ENCODE peak calls at places on chromosomes 16 and 17, in eight cellular contexts. One of them, this sample, is unnamed.

GRCh38 chr17:56978441-56979090 is 635 bp downstream of the SCPEP1 start:
- DNase-seq in ovary: no peak
- DNase-seq in SK-N-SH: peak
- DNase-seq in osteocyte: peak
- DNase-seq in body of pancreas: no peak
- DNase-seq in osteoblast: no peak
- DNase-seq in A549: no peak
- DNase-seq in mammary epithelial cell: peak
- DNase-seq in this sample: no peak

GRCh38 chr16:11168386-11169065 is 87.5 kb downstream of the SOCS1 start:
- DNase-seq in ovary: no peak
- DNase-seq in SK-N-SH: no peak
- DNase-seq in osteocyte: no peak
- DNase-seq in body of pancreas: no peak
- DNase-seq in osteoblast: peak
- DNase-seq in A549: no peak
- DNase-seq in mammary epithelial cell: no peak
- DNase-seq in this sample: no peak

GRCh38 chr17:39402890-39403605 is 1.6 kb upstream of the FBXL20 start:
- DNase-seq in ovary: no peak
- DNase-seq in SK-N-SH: no peak
- DNase-seq in osteocyte: no peak
- DNase-seq in body of pancreas: no peak
- DNase-seq in osteoblast: no peak
- DNase-seq in A549: no peak
- DNase-seq in mammary epithelial cell: no peak
- DNase-seq in this sample: no peak

GRCh38 chr17:34979650-34980352 is 511 bp upstream of the LIG3 start:
- DNase-seq in ovary: no peak
- DNase-seq in SK-N-SH: no peak
- DNase-seq in osteocyte: peak
- DNase-seq in body of pancreas: no peak
- DNase-seq in osteoblast: peak
- DNase-seq in A549: no peak
- DNase-seq in mammary epithelial cell: no peak
- DNase-seq in this sample: no peak

GRCh38 chr16:65547799-65548446 is 426.1 kb upstream of the CDH11 start:
- DNase-seq in ovary: no peak
- DNase-seq in SK-N-SH: peak
- DNase-seq in osteocyte: no peak
- DNase-seq in body of pancreas: no peak
- DNase-seq in osteoblast: peak
- DNase-seq in A549: no peak
- DNase-seq in mammary epithelial cell: peak
- DNase-seq in this sample: no peak

GRCh38 chr17:11901901-11902300 is 95.4 kb downstream of the ZNF18 start:
- DNase-seq in ovary: no peak
- DNase-seq in SK-N-SH: no peak
- DNase-seq in osteocyte: no peak
- DNase-seq in body of pancreas: no peak
- DNase-seq in osteoblast: no peak
- DNase-seq in A549: no peak
- DNase-seq in mammary epithelial cell: no peak
- DNase-seq in this sample: no peak

GRCh38 chr16:65473699-65474098 is 351.8 kb upstream of the CDH11 start:
- DNase-seq in ovary: no peak
- DNase-seq in SK-N-SH: no peak
- DNase-seq in osteocyte: no peak
- DNase-seq in body of pancreas: no peak
- DNase-seq in osteoblast: no peak
- DNase-seq in A549: no peak
- DNase-seq in mammary epithelial cell: no peak
- DNase-seq in this sample: no peak

GRCh38 chr16:89317729-89318429 is 100.4 kb downstream of the ZNF778 start:
- DNase-seq in ovary: no peak
- DNase-seq in SK-N-SH: no peak
- DNase-seq in osteocyte: no peak
- DNase-seq in body of pancreas: no peak
- DNase-seq in osteoblast: no peak
- DNase-seq in A549: no peak
- DNase-seq in mammary epithelial cell: no peak
- DNase-seq in this sample: no peak

GRCh38 chr17:11330871-11331270 is 89.9 kb downstream of the SHISA6 start:
- DNase-seq in ovary: no peak
- DNase-seq in SK-N-SH: no peak
- DNase-seq in osteocyte: peak
- DNase-seq in body of pancreas: no peak
- DNase-seq in osteoblast: no peak
- DNase-seq in A549: no peak
- DNase-seq in mammary epithelial cell: no peak
- DNase-seq in this sample: no peak

GRCh38 chr17:47705536-47706481 is 11.8 kb downstream of the TBKBP1 start:
- DNase-seq in ovary: no peak
- DNase-seq in SK-N-SH: no peak
- DNase-seq in osteocyte: no peak
- DNase-seq in body of pancreas: no peak
- DNase-seq in osteoblast: peak
- DNase-seq in A549: no peak
- DNase-seq in mammary epithelial cell: no peak
- DNase-seq in this sample: no peak

GRCh38 chr17:75850928-75851692 is 4.0 kb downstream of the WBP2 start:
- DNase-seq in ovary: no peak
- DNase-seq in SK-N-SH: no peak
- DNase-seq in osteocyte: no peak
- DNase-seq in body of pancreas: no peak
- DNase-seq in osteoblast: peak
- DNase-seq in A549: no peak
- DNase-seq in mammary epithelial cell: peak
- DNase-seq in this sample: peak

GRCh38 chr17:79088266-79088996 is 13.8 kb downstream of the ENGASE start:
- DNase-seq in ovary: no peak
- DNase-seq in SK-N-SH: no peak
- DNase-seq in osteocyte: no peak
- DNase-seq in body of pancreas: no peak
- DNase-seq in osteoblast: peak
- DNase-seq in A549: no peak
- DNase-seq in mammary epithelial cell: no peak
- DNase-seq in this sample: no peak

GRCh38 chr16:82177555-82177954 is 7.5 kb upstream of the MPHOSPH6 start:
- DNase-seq in ovary: no peak
- DNase-seq in SK-N-SH: no peak
- DNase-seq in osteocyte: no peak
- DNase-seq in body of pancreas: no peak
- DNase-seq in osteoblast: no peak
- DNase-seq in A549: no peak
- DNase-seq in mammary epithelial cell: no peak
- DNase-seq in this sample: no peak

GRCh38 chr16:48384982-48385271 is 286 bp downstream of the SIAH1 start:
- DNase-seq in ovary: peak
- DNase-seq in SK-N-SH: no peak
- DNase-seq in osteocyte: no peak
- DNase-seq in body of pancreas: no peak
- DNase-seq in osteoblast: no peak
- DNase-seq in A549: no peak
- DNase-seq in mammary epithelial cell: no peak
- DNase-seq in this sample: no peak

GRCh38 chr17:67605259-67605912 is 112.3 kb upstream of the NOL11 start:
- DNase-seq in ovary: peak
- DNase-seq in SK-N-SH: peak
- DNase-seq in osteocyte: no peak
- DNase-seq in body of pancreas: peak
- DNase-seq in osteoblast: no peak
- DNase-seq in A549: no peak
- DNase-seq in mammary epithelial cell: no peak
- DNase-seq in this sample: no peak

GRCh38 chr16:85354623-85355514 is 242.6 kb upstream of the CIBAR2 start:
- DNase-seq in ovary: no peak
- DNase-seq in SK-N-SH: peak
- DNase-seq in osteocyte: no peak
- DNase-seq in body of pancreas: no peak
- DNase-seq in osteoblast: peak
- DNase-seq in A549: no peak
- DNase-seq in mammary epithelial cell: peak
- DNase-seq in this sample: no peak

GRCh38 chr17:19290047-19290705 is 53.0 kb downstream of the EPN2 start:
- DNase-seq in ovary: no peak
- DNase-seq in SK-N-SH: peak
- DNase-seq in osteocyte: no peak
- DNase-seq in body of pancreas: no peak
- DNase-seq in osteoblast: peak
- DNase-seq in A549: no peak
- DNase-seq in mammary epithelial cell: no peak
- DNase-seq in this sample: no peak

GRCh38 chr17:7122386-7122785 is 7.8 kb upstream of the ASGR2 start:
- DNase-seq in ovary: no peak
- DNase-seq in SK-N-SH: no peak
- DNase-seq in osteocyte: no peak
- DNase-seq in body of pancreas: no peak
- DNase-seq in osteoblast: peak
- DNase-seq in A549: no peak
- DNase-seq in mammary epithelial cell: no peak
- DNase-seq in this sample: no peak

GRCh38 chr17:10518271-10519037 is at the start of gene MYH1:
- DNase-seq in ovary: no peak
- DNase-seq in SK-N-SH: no peak
- DNase-seq in osteocyte: no peak
- DNase-seq in body of pancreas: no peak
- DNase-seq in osteoblast: no peak
- DNase-seq in A549: no peak
- DNase-seq in mammary epithelial cell: no peak
- DNase-seq in this sample: no peak

GRCh38 chr17:80777274-80777673 is 214.4 kb upstream of the CHMP6 start:
- DNase-seq in ovary: no peak
- DNase-seq in SK-N-SH: no peak
- DNase-seq in osteocyte: no peak
- DNase-seq in body of pancreas: no peak
- DNase-seq in osteoblast: no peak
- DNase-seq in A549: no peak
- DNase-seq in mammary epithelial cell: no peak
- DNase-seq in this sample: no peak

GRCh38 chr16:10521681-10522274 is 58.6 kb downstream of the EMP2 start:
- DNase-seq in ovary: peak
- DNase-seq in SK-N-SH: peak
- DNase-seq in osteocyte: no peak
- DNase-seq in body of pancreas: peak
- DNase-seq in osteoblast: peak
- DNase-seq in A549: peak
- DNase-seq in mammary epithelial cell: peak
- DNase-seq in this sample: peak

GRCh38 chr17:43530303-43531081 is 15.6 kb downstream of the ETV4 start:
- DNase-seq in ovary: peak
- DNase-seq in SK-N-SH: no peak
- DNase-seq in osteocyte: peak
- DNase-seq in body of pancreas: peak
- DNase-seq in osteoblast: peak
- DNase-seq in A549: no peak
- DNase-seq in mammary epithelial cell: peak
- DNase-seq in this sample: no peak

GRCh38 chr17:6162216-6162615 is 92.0 kb downstream of the WSCD1 start:
- DNase-seq in ovary: no peak
- DNase-seq in SK-N-SH: no peak
- DNase-seq in osteocyte: no peak
- DNase-seq in body of pancreas: no peak
- DNase-seq in osteoblast: no peak
- DNase-seq in A549: no peak
- DNase-seq in mammary epithelial cell: no peak
- DNase-seq in this sample: no peak

GRCh38 chr17:42122371-42123303 is at the start of gene HSPB9:
- DNase-seq in ovary: peak
- DNase-seq in SK-N-SH: no peak
- DNase-seq in osteocyte: no peak
- DNase-seq in body of pancreas: peak
- DNase-seq in osteoblast: peak
- DNase-seq in A549: no peak
- DNase-seq in mammary epithelial cell: no peak
- DNase-seq in this sample: no peak

DNA sequence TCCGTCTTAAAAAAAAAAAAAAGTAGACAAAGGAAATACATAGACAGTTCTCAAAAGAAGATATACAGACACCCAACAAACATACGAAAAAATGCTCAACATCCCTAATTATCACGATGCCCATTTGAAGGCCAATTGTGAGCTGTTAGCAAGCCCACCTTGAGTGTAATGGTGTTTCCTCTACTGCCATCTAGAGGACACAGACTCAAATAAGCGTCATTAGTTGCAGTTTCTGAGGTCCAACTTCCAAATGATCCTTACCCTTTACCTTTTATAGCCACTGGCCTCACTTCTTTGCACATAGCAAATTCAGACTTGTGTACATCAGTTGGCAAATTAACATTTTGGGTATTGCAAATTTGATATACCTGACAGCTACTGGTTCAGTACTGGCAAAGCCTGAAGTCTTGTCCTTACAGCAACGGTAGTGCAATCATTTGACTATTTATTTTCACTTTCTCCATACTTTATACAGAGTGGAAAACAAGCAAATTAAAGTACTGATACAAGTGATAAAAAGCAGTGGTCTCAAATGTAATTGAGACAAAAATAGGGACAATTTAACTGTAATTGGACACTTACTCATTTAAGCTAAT is 536.3 kb upstream of the EEF2KMT start:
- DNase-seq in ovary: no peak
- DNase-seq in SK-N-SH: peak
- DNase-seq in osteocyte: no peak
- DNase-seq in body of pancreas: no peak
- DNase-seq in osteoblast: no peak
- DNase-seq in A549: peak
- DNase-seq in mammary epithelial cell: no peak
- DNase-seq in this sample: no peak
- TF ChIP-seq CTCF in ovary: no peak
- TF ChIP-seq CTCF in SK-N-SH: peak
- TF ChIP-seq CTCF in osteocyte: peak
- TF ChIP-seq CTCF in body of pancreas: peak
- TF ChIP-seq CTCF in osteoblast: peak
- TF ChIP-seq CTCF in A549: peak
- TF ChIP-seq CTCF in mammary epithelial cell: peak
- TF ChIP-seq CTCF in this sample: peak

GRCh38 chr17:37490022-37490587 is 414 bp downstream of the DUSP14 start:
- DNase-seq in ovary: peak
- DNase-seq in SK-N-SH: peak
- DNase-seq in osteocyte: peak
- DNase-seq in body of pancreas: peak
- DNase-seq in osteoblast: no peak
- DNase-seq in A549: peak
- DNase-seq in mammary epithelial cell: peak
- DNase-seq in this sample: peak
- TF ChIP-seq CTCF in ovary: peak
- TF ChIP-seq CTCF in SK-N-SH: peak
- TF ChIP-seq CTCF in osteocyte: peak
- TF ChIP-seq CTCF in body of pancreas: peak
- TF ChIP-seq CTCF in osteoblast: peak
- TF ChIP-seq CTCF in A549: peak
- TF ChIP-seq CTCF in mammary epithelial cell: no peak
- TF ChIP-seq CTCF in this sample: no peak

GRCh38 chr17:82963104-82963950 is 116.1 kb upstream of the METRNL start:
- DNase-seq in ovary: peak
- DNase-seq in SK-N-SH: peak
- DNase-seq in osteocyte: peak
- DNase-seq in body of pancreas: peak
- DNase-seq in osteoblast: peak
- DNase-seq in A549: no peak
- DNase-seq in mammary epithelial cell: peak
- DNase-seq in this sample: peak
- TF ChIP-seq CTCF in ovary: peak
- TF ChIP-seq CTCF in SK-N-SH: peak
- TF ChIP-seq CTCF in osteocyte: peak
- TF ChIP-seq CTCF in body of pancreas: peak
- TF ChIP-seq CTCF in osteoblast: peak
- TF ChIP-seq CTCF in A549: no peak
- TF ChIP-seq CTCF in mammary epithelial cell: peak
- TF ChIP-seq CTCF in this sample: peak

GRCh38 chr16:57527027-57527426 is 9.3 kb downstream of the CCDC102A start:
- DNase-seq in ovary: peak
- DNase-seq in SK-N-SH: peak
- DNase-seq in osteocyte: no peak
- DNase-seq in body of pancreas: no peak
- DNase-seq in osteoblast: peak
- DNase-seq in A549: no peak
- DNase-seq in mammary epithelial cell: no peak
- DNase-seq in this sample: no peak
- TF ChIP-seq CTCF in ovary: no peak
- TF ChIP-seq CTCF in SK-N-SH: no peak
- TF ChIP-seq CTCF in osteocyte: no peak
- TF ChIP-seq CTCF in body of pancreas: no peak
- TF ChIP-seq CTCF in osteoblast: no peak
- TF ChIP-seq CTCF in A549: no peak
- TF ChIP-seq CTCF in mammary epithelial cell: no peak
- TF ChIP-seq CTCF in this sample: no peak